ENCODE peak calls at places on chromosomes 16 and 17, in four cellular contexts. E, D, N and G are unnamed samples.

GRCh38 chr17:27760069-27760885 is 40.1 kb downstream of the NOS2 start:
- DNase-seq in E (peak; percentile 25), D (peak; percentile 65), N (peak; percentile 61), G (peak; percentile 69)

GRCh38 chr17:33142703-33143299 is 150.3 kb downstream of the ASIC2 start:
- DNase-seq in E (no peak), D (no peak), N (no peak), G (peak; percentile 31)

GRCh38 chr17:49984776-49985175 is 10.2 kb downstream of the DLX3 start:
- DNase-seq in E (no peak), D (no peak), N (no peak), G (no peak)

GRCh38 chr16:70738083-70738977 is 52.5 kb upstream of the MTSS2 start:
- DNase-seq in E (peak; percentile 89), D (no peak), N (no peak), G (peak; percentile 55)

GRCh38 chr16:3656491-3657468 is 2.3 kb downstream of the DNASE1 start:
- DNase-seq in E (peak; percentile 18), D (no peak), N (no peak), G (no peak)

GRCh38 chr17:78159575-78160158 is 8.7 kb upstream of the SYNGR2 start:
- DNase-seq in E (no peak), D (no peak), N (no peak), G (peak; percentile 47)

GRCh38 chr17:80751460-80752368 is 207.1 kb downstream of the RPTOR start:
- DNase-seq in E (peak; percentile 74), D (no peak), N (no peak), G (no peak)

GRCh38 chr16:17977260-17977659 is 359.3 kb downstream of the NPIPA8 start:
- DNase-seq in E (no peak), D (no peak), N (no peak), G (no peak)

GRCh38 chr16:58730724-58731370 is 3.3 kb downstream of the GOT2 start:
- DNase-seq in E (no peak), D (no peak), N (no peak), G (no peak)

GRCh38 chr16:70740919-70741778 is 55.3 kb upstream of the MTSS2 start:
- DNase-seq in E (peak; percentile 95), D (no peak), N (peak; percentile 12), G (no peak)

GRCh38 chr16:11796227-11797165 is 562 bp downstream of the ZC3H7A start:
- DNase-seq in E (peak; percentile 52), D (no peak), N (no peak), G (peak; percentile 36)

GRCh38 chr16:87550510-87550961 is 51.8 kb upstream of the JPH3 start:
- DNase-seq in E (no peak), D (peak; percentile 55), N (peak; percentile 51), G (peak; percentile 83)

GRCh38 chr16:27314161-27314723 is 468 bp downstream of the IL4R start:
- DNase-seq in E (peak; percentile 94), D (no peak), N (peak; percentile 17), G (peak; percentile 65)

GRCh38 chr16:46859719-46860152 is 24.4 kb upstream of the GPT2 start:
- DNase-seq in E (peak; percentile 91), D (no peak), N (no peak), G (no peak)

GRCh38 chr17:61619493-61619892 is 28.5 kb upstream of the NACA2 start:
- DNase-seq in E (no peak), D (no peak), N (no peak), G (no peak)

GRCh38 chr17:5422505-5422904 is 2.5 kb downstream of the RPAIN start:
- DNase-seq in E (peak; percentile 68), D (no peak), N (no peak), G (no peak)

GRCh38 chr17:41098476-41098875 is 534 bp upstream of the KRTAP4-8 start:
- DNase-seq in E (peak; percentile 66), D (no peak), N (no peak), G (no peak)

GRCh38 chr17:40416671-40417070 is 1.0 kb downstream of the TOP2A start:
- DNase-seq in E (no peak), D (no peak), N (no peak), G (no peak)

GRCh38 chr16:78748471-78748929 is 649.0 kb downstream of the WWOX start:
- DNase-seq in E (no peak), D (no peak), N (no peak), G (no peak)

GRCh38 chr17:55513885-55514590 is 2.8 kb upstream of the SMIM36 start:
- DNase-seq in E (peak; percentile 48), D (peak; percentile 50), N (peak; percentile 61), G (peak; percentile 59)

GRCh38 chr16:2511128-2511785 is 2.5 kb upstream of the ATP6V0C start:
- DNase-seq in E (peak; percentile 57), D (no peak), N (no peak), G (no peak)

GRCh38 chr16:30541502-30542329 is 7.1 kb upstream of the ZNF747 start:
- DNase-seq in E (peak; percentile 68), D (no peak), N (no peak), G (no peak)

GRCh38 chr16:80971814-80972213 is 34.9 kb downstream of the CMC2 start:
- DNase-seq in E (no peak), D (no peak), N (no peak), G (peak; percentile 31)

GRCh38 chr17:550776-551175 is 163.9 kb downstream of the VPS53 start:
- DNase-seq in E (peak; percentile 18), D (no peak), N (no peak), G (no peak)

GRCh38 chr17:10987786-10988185 is 149.9 kb upstream of the PIRT start:
- DNase-seq in E (no peak), D (no peak), N (no peak), G (no peak)

GRCh38 chr17:603405-604193 is 111.0 kb downstream of the VPS53 start:
- DNase-seq in E (no peak), D (no peak), N (no peak), G (no peak)

GRCh38 chr17:68305132-68305531 is 13.8 kb downstream of the ARSG start:
- DNase-seq in E (no peak), D (no peak), N (no peak), G (no peak)

GRCh38 chr16:27181020-27181419 is 22.3 kb upstream of the KDM8 start:
- DNase-seq in E (no peak), D (no peak), N (no peak), G (no peak)

GRCh38 chr17:7886227-7887037 is 2.2 kb upstream of the CHD3 start:
- DNase-seq in E (no peak), D (peak; percentile 23), N (peak; percentile 29), G (peak; percentile 64)
- TF ChIP-seq CTCF in E (no peak), D (no peak), N (no peak), G (no peak)

GRCh38 chr17:82843904-82844640 is 4.2 kb upstream of the ZNF750 start:
- DNase-seq in E (no peak), D (no peak), N (no peak), G (no peak)

GRCh38 chr17:82845163-82845807 is 5.5 kb upstream of the ZNF750 start:
- DNase-seq in E (no peak), D (no peak), N (no peak), G (no peak)

GRCh38 chr17:82848022-82848592 is 8.3 kb upstream of the ZNF750 start:
- DNase-seq in E (peak; percentile 52), D (no peak), N (peak; percentile 44), G (no peak)

GRCh38 chr17:82844796-82845162 is 5.0 kb upstream of the ZNF750 start:
- DNase-seq in E (no peak), D (no peak), N (no peak), G (no peak)

DNA sequence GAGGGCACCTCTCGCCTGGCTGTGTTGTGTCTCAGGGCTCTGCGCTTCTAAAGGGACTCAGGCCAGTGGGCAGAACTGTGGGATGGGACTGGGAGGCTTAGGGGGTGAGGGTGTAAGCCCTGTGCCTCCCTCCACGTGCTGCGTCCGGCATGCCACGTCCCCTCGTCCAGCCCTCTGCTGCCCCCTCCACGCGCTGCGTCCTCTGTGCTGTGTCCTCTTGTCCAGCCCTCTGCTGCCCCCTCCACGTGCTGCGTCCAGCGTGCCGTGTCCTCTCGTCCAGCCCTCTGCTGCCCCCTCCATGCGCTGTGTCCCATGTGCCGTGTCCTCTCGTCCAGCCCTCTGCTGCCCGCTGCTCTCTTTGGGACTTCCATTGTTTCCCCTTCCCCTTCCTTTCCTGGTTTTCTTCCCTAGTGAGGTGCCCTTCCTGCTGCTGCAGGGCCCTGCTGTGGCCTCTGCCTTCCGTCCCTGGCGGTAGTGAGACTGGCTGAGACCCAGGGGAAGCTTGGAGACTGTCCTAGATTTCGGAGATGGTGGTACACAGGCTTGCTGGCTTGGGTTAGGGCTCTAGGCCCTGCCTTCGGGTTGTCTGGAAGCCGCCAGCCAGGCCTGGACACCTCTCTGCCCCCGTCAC is 6.4 kb upstream of the ZNF750 start:
- DNase-seq in E (no peak), D (no peak), N (no peak), G (no peak)
- TF ChIP-seq CTCF in E (no peak), D (no peak), N (no peak), G (no peak)

GRCh38 chr17:81828656-81829055 is 4.4 kb downstream of the MCRIP1 start:
- DNase-seq in E (no peak), D (no peak), N (no peak), G (no peak)

GRCh38 chr17:81823800-81824550 is 9.1 kb downstream of the MCRIP1 start:
- DNase-seq in E (no peak), D (no peak), N (no peak), G (no peak)

GRCh38 chr17:81824595-81824994 is 8.5 kb downstream of the MCRIP1 start:
- DNase-seq in E (no peak), D (no peak), N (no peak), G (no peak)

GRCh38 chr17:81822996-81823799 is 9.9 kb downstream of the MCRIP1 start:
- DNase-seq in E (no peak), D (no peak), N (no peak), G (no peak)

DNA sequence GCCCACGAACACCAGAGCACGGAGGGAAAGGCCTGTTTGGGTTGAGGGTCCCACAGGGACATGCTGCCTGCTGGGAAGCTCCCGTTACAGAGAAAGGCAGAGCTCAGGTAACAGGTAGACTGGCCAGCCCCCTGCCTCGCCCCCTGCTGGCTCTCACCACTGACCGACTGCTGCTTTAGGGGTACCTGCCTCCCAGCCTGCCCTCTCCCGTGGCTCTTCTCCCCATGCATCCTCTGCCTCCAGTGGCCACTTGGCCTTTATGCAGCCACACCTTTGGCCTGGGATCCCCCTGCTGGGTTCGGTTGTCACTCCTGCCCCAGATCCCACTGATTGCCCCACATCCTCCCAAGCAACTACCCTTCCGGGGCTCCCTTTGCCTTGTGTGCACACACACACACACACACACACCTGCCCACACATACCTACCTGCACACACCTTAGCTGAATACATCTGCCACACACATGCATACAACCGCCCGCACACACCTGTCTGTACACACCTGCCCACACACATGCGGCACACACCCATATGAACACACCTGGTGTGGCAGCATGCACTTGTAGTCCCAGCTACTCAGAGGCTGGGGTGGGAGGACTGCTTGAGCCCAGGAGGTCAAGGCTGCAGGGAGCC is 7.1 kb downstream of the MCRIP1 start:
- DNase-seq in E (no peak), D (no peak), N (no peak), G (no peak)
- TF ChIP-seq CTCF in E (no peak), D (no peak), N (no peak), G (no peak)

DNA sequence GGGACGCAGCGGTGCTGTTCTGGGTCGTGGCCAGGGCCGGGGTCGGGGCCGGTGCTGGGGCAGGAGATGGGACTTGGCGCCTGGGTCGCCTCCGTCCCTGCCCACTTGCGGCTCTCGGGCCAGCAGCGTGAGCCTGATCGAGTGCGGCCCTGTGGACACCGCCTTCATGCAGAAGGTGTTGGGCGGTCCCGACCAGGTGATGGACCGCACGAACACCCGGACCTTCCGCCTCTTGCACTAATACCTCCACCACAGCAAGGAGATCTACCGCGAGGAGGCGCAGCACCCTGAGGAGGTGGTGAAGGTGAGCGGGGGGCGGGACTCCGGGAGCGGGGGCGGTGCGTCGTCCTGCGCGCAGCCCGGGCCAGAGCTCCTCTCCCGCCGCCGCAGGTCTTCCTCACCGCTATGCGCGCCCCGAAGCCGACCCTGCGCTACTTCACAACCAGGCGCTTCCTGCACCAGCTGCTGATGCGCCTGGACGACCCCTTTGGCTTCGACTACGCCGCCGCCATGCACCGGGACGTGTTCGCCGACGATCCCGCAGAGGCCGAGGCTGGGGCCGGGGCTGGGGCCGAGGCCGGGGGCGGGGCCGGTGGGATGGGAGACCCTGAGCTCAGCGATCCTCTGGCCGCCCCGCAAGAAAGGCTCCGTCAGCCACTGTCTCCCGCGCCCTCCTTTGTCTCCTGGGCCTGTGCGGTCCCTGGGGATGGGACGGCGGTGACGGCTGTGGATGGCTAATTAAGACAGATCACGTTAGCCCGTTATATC is 4.5 kb upstream of the HSD17B1 start:
- DNase-seq in E (no peak), D (peak; percentile 69), N (peak; percentile 65), G (peak; percentile 94)
- TF ChIP-seq CTCF in E (peak; percentile 15), D (peak; percentile 62), N (peak; percentile 53), G (peak; percentile 67)